ENCODE peak calls at places on chromosomes 4 and X, in five cellular contexts. One of them, this sample, is unnamed. For H3K4me1, the result is how much of the 10 kb centered on the place peaks cover.

GRCh38 chr4:177047070-177047850 is 254.5 kb upstream of the VEGFC start:
- DNase-seq in lower lobe of right lung: no peak
- DNase-seq in tibial artery: no peak
- DNase-seq in pancreas: peak
- DNase-seq in psoas muscle: peak
- DNase-seq in this sample: peak

GRCh38 chr4:85166318-85166717 is 199.8 kb upstream of the WDFY3 start:
- DNase-seq in lower lobe of right lung: no peak
- DNase-seq in tibial artery: no peak
- DNase-seq in pancreas: no peak
- DNase-seq in psoas muscle: no peak
- DNase-seq in this sample: no peak

GRCh38 chr4:130563185-130563890 is 1467.4 kb downstream of the C4orf33 start:
- DNase-seq in lower lobe of right lung: no peak
- DNase-seq in tibial artery: peak
- DNase-seq in pancreas: peak
- DNase-seq in psoas muscle: peak
- DNase-seq in this sample: peak

GRCh38 chr4:125796138-125796537 is 481.4 kb downstream of the FAT4 start:
- DNase-seq in lower lobe of right lung: no peak
- DNase-seq in tibial artery: no peak
- DNase-seq in pancreas: no peak
- DNase-seq in psoas muscle: no peak
- DNase-seq in this sample: no peak

GRCh38 chr4:75101906-75102888 is 169.3 kb downstream of the PARM1 start:
- DNase-seq in lower lobe of right lung: no peak
- DNase-seq in tibial artery: no peak
- DNase-seq in pancreas: no peak
- DNase-seq in psoas muscle: no peak
- DNase-seq in this sample: no peak

GRCh38 chrX:11407331-11408110 is 114.3 kb downstream of the AMELX start:
- DNase-seq in lower lobe of right lung: no peak
- DNase-seq in tibial artery: no peak
- DNase-seq in pancreas: no peak
- DNase-seq in psoas muscle: no peak
- DNase-seq in this sample: no peak

GRCh38 chrX:68832101-68832416 is 3.2 kb downstream of the EFNB1 start:
- DNase-seq in lower lobe of right lung: peak
- DNase-seq in tibial artery: peak
- DNase-seq in pancreas: no peak
- DNase-seq in psoas muscle: peak
- DNase-seq in this sample: peak

GRCh38 chr4:108118505-108118904 is 50.2 kb downstream of the LEF1 start:
- DNase-seq in lower lobe of right lung: no peak
- DNase-seq in tibial artery: no peak
- DNase-seq in pancreas: no peak
- DNase-seq in psoas muscle: no peak
- DNase-seq in this sample: no peak

GRCh38 chr4:150664935-150665334 is 83.0 kb downstream of the MAB21L2 start:
- DNase-seq in lower lobe of right lung: no peak
- DNase-seq in tibial artery: no peak
- DNase-seq in pancreas: no peak
- DNase-seq in psoas muscle: no peak
- DNase-seq in this sample: no peak

GRCh38 chr4:113086172-113086695 is 36.8 kb downstream of the ANK2 start:
- DNase-seq in lower lobe of right lung: no peak
- DNase-seq in tibial artery: no peak
- DNase-seq in pancreas: no peak
- DNase-seq in psoas muscle: no peak
- DNase-seq in this sample: no peak

GRCh38 chr4:18342847-18343246 is 321.3 kb upstream of the LCORL start:
- DNase-seq in lower lobe of right lung: no peak
- DNase-seq in tibial artery: no peak
- DNase-seq in pancreas: no peak
- DNase-seq in psoas muscle: no peak
- DNase-seq in this sample: no peak

GRCh38 chr4:103075435-103075893 is 1.1 kb downstream of the SLC9B2 start:
- DNase-seq in lower lobe of right lung: no peak
- DNase-seq in tibial artery: no peak
- DNase-seq in pancreas: no peak
- DNase-seq in psoas muscle: no peak
- DNase-seq in this sample: no peak

GRCh38 chr4:139530833-139531427 is 25.1 kb downstream of the SETD7 start:
- DNase-seq in lower lobe of right lung: no peak
- DNase-seq in tibial artery: no peak
- DNase-seq in pancreas: peak
- DNase-seq in psoas muscle: no peak
- DNase-seq in this sample: peak

GRCh38 chrX:103817502-103817901 is 14.6 kb downstream of the RAB9B start:
- DNase-seq in lower lobe of right lung: no peak
- DNase-seq in tibial artery: no peak
- DNase-seq in pancreas: no peak
- DNase-seq in psoas muscle: no peak
- DNase-seq in this sample: peak

GRCh38 chr4:41507292-41507933 is 30.5 kb upstream of the LIMCH1 start:
- DNase-seq in lower lobe of right lung: no peak
- DNase-seq in tibial artery: no peak
- DNase-seq in pancreas: no peak
- DNase-seq in psoas muscle: no peak
- DNase-seq in this sample: no peak

GRCh38 chr4:41567186-41567585 is 29.2 kb downstream of the LIMCH1 start:
- DNase-seq in lower lobe of right lung: no peak
- DNase-seq in tibial artery: no peak
- DNase-seq in pancreas: no peak
- DNase-seq in psoas muscle: no peak
- DNase-seq in this sample: no peak

GRCh38 chr4:6972375-6972650 is 62.7 kb downstream of the TBC1D14 start:
- DNase-seq in lower lobe of right lung: no peak
- DNase-seq in tibial artery: no peak
- DNase-seq in pancreas: no peak
- DNase-seq in psoas muscle: no peak
- DNase-seq in this sample: no peak

GRCh38 chrX:53089224-53089842 is 4.6 kb upstream of the KANTR start:
- DNase-seq in lower lobe of right lung: peak
- DNase-seq in tibial artery: no peak
- DNase-seq in pancreas: peak
- DNase-seq in psoas muscle: peak
- DNase-seq in this sample: peak

GRCh38 chr4:53586121-53586816 is 5.0 kb downstream of the LNX1 start:
- DNase-seq in lower lobe of right lung: no peak
- DNase-seq in tibial artery: no peak
- DNase-seq in pancreas: no peak
- DNase-seq in psoas muscle: no peak
- DNase-seq in this sample: no peak

GRCh38 chr4:24473309-24473721 is 111.0 kb downstream of the DHX15 start:
- DNase-seq in lower lobe of right lung: no peak
- DNase-seq in tibial artery: no peak
- DNase-seq in pancreas: peak
- DNase-seq in psoas muscle: no peak
- DNase-seq in this sample: peak

GRCh38 chr4:123599920-123600394 is 203.4 kb downstream of the SPRY1 start:
- DNase-seq in lower lobe of right lung: peak
- DNase-seq in tibial artery: peak
- DNase-seq in pancreas: peak
- DNase-seq in psoas muscle: peak
- DNase-seq in this sample: peak

GRCh38 chrX:38142598-38142997 is 78.1 kb downstream of the SRPX start:
- DNase-seq in lower lobe of right lung: no peak
- DNase-seq in tibial artery: no peak
- DNase-seq in pancreas: no peak
- DNase-seq in psoas muscle: no peak
- DNase-seq in this sample: no peak

GRCh38 chr4:3201718-3202702 is 46.9 kb upstream of the MSANTD1 start:
- DNase-seq in lower lobe of right lung: no peak
- DNase-seq in tibial artery: peak
- DNase-seq in pancreas: no peak
- DNase-seq in psoas muscle: no peak
- DNase-seq in this sample: no peak

GRCh38 chr4:70713453-70714026 is 8.2 kb upstream of the RUFY3 start:
- DNase-seq in lower lobe of right lung: no peak
- DNase-seq in tibial artery: no peak
- DNase-seq in pancreas: no peak
- DNase-seq in psoas muscle: no peak
- DNase-seq in this sample: no peak

GRCh38 chr4:6633091-6633906 is 7.2 kb upstream of the MRFAP1 start:
- DNase-seq in lower lobe of right lung: no peak
- DNase-seq in tibial artery: peak
- DNase-seq in pancreas: peak
- DNase-seq in psoas muscle: peak
- DNase-seq in this sample: no peak

GRCh38 chrX:7164174-7164573 is 16.2 kb upstream of the PUDP start:
- DNase-seq in lower lobe of right lung: no peak
- DNase-seq in tibial artery: no peak
- DNase-seq in pancreas: no peak
- DNase-seq in psoas muscle: no peak
- DNase-seq in this sample: no peak

GRCh38 chr4:1489639-1489995 is 83.4 kb upstream of the NKX1-1 start:
- DNase-seq in lower lobe of right lung: peak
- DNase-seq in tibial artery: peak
- DNase-seq in pancreas: no peak
- DNase-seq in psoas muscle: peak
- DNase-seq in this sample: peak

GRCh38 chr4:8344387-8344786 is 74.8 kb downstream of the HTRA3 start:
- DNase-seq in lower lobe of right lung: no peak
- DNase-seq in tibial artery: peak
- DNase-seq in pancreas: no peak
- DNase-seq in psoas muscle: no peak
- DNase-seq in this sample: no peak

GRCh38 chrX:26851981-26852380 is 611.2 kb downstream of the PPP4R3C start:
- DNase-seq in lower lobe of right lung: no peak
- DNase-seq in tibial artery: no peak
- DNase-seq in pancreas: no peak
- DNase-seq in psoas muscle: no peak
- DNase-seq in this sample: no peak

GRCh38 chr4:3301450-3302163 is 8.8 kb downstream of the RGS12 start:
- DNase-seq in lower lobe of right lung: no peak
- DNase-seq in tibial artery: no peak
- DNase-seq in pancreas: no peak
- DNase-seq in psoas muscle: no peak
- DNase-seq in this sample: no peak

GRCh38 chr4:141807501-141807900 is 171.1 kb downstream of the IL15 start:
- DNase-seq in lower lobe of right lung: no peak
- DNase-seq in tibial artery: no peak
- DNase-seq in pancreas: no peak
- DNase-seq in psoas muscle: no peak
- DNase-seq in this sample: no peak

GRCh38 chr4:140711910-140712309 is 44.3 kb downstream of the TBC1D9 start:
- DNase-seq in lower lobe of right lung: no peak
- DNase-seq in tibial artery: no peak
- DNase-seq in pancreas: no peak
- DNase-seq in psoas muscle: no peak
- DNase-seq in this sample: no peak
- H3K4me1 ChIP-seq in lower lobe of right lung: under half
- H3K4me1 ChIP-seq in tibial artery: under half
- H3K4me1 ChIP-seq in pancreas: under half
- H3K4me1 ChIP-seq in psoas muscle: under half
- H3K4me1 ChIP-seq in this sample: under half

GRCh38 chr4:59126159-59126558 is 2016.0 kb upstream of the IGFBP7 start:
- DNase-seq in lower lobe of right lung: no peak
- DNase-seq in tibial artery: no peak
- DNase-seq in pancreas: no peak
- DNase-seq in psoas muscle: no peak
- DNase-seq in this sample: no peak

GRCh38 chr4:59126996-59127395 is 2016.8 kb upstream of the IGFBP7 start:
- DNase-seq in lower lobe of right lung: no peak
- DNase-seq in tibial artery: no peak
- DNase-seq in pancreas: no peak
- DNase-seq in psoas muscle: no peak
- DNase-seq in this sample: no peak

GRCh38 chr4:59127748-59128147 is 2017.6 kb upstream of the IGFBP7 start:
- DNase-seq in lower lobe of right lung: no peak
- DNase-seq in tibial artery: no peak
- DNase-seq in pancreas: no peak
- DNase-seq in psoas muscle: no peak
- DNase-seq in this sample: no peak

GRCh38 chr4:59120287-59120814 is 2010.2 kb upstream of the IGFBP7 start:
- DNase-seq in lower lobe of right lung: no peak
- DNase-seq in tibial artery: no peak
- DNase-seq in pancreas: no peak
- DNase-seq in psoas muscle: no peak
- DNase-seq in this sample: no peak

GRCh38 chr4:59122626-59123025 is 2012.4 kb upstream of the IGFBP7 start:
- DNase-seq in lower lobe of right lung: no peak
- DNase-seq in tibial artery: no peak
- DNase-seq in pancreas: no peak
- DNase-seq in psoas muscle: no peak
- DNase-seq in this sample: no peak
- TF ChIP-seq CTCF in lower lobe of right lung: no peak
- TF ChIP-seq CTCF in tibial artery: no peak
- TF ChIP-seq CTCF in pancreas: no peak
- TF ChIP-seq CTCF in psoas muscle: no peak
- TF ChIP-seq CTCF in this sample: no peak

GRCh38 chrX:25007059-25008053 is 8.4 kb downstream of the ARX start:
- DNase-seq in lower lobe of right lung: no peak
- DNase-seq in tibial artery: no peak
- DNase-seq in pancreas: no peak
- DNase-seq in psoas muscle: no peak
- DNase-seq in this sample: no peak

GRCh38 chrX:25006586-25007058 is 9.1 kb downstream of the ARX start:
- DNase-seq in lower lobe of right lung: no peak
- DNase-seq in tibial artery: no peak
- DNase-seq in pancreas: no peak
- DNase-seq in psoas muscle: no peak
- DNase-seq in this sample: no peak

GRCh38 chrX:25011589-25012432 is 4.0 kb downstream of the ARX start:
- DNase-seq in lower lobe of right lung: no peak
- DNase-seq in tibial artery: no peak
- DNase-seq in pancreas: no peak
- DNase-seq in psoas muscle: peak
- DNase-seq in this sample: no peak

GRCh38 chrX:25010784-25011588 is 4.8 kb downstream of the ARX start:
- DNase-seq in lower lobe of right lung: no peak
- DNase-seq in tibial artery: no peak
- DNase-seq in pancreas: no peak
- DNase-seq in psoas muscle: peak
- DNase-seq in this sample: no peak

GRCh38 chrX:25009407-25009806 is 6.4 kb downstream of the ARX start:
- DNase-seq in lower lobe of right lung: no peak
- DNase-seq in tibial artery: no peak
- DNase-seq in pancreas: no peak
- DNase-seq in psoas muscle: no peak
- DNase-seq in this sample: no peak
- H3K4me1 ChIP-seq in lower lobe of right lung: under half
- H3K4me1 ChIP-seq in tibial artery: under half
- H3K4me1 ChIP-seq in pancreas: under half
- H3K4me1 ChIP-seq in psoas muscle: under half
- H3K4me1 ChIP-seq in this sample: under half

GRCh38 chr4:10074767-10075105 is 41.9 kb downstream of the WDR1 start:
- DNase-seq in lower lobe of right lung: no peak
- DNase-seq in tibial artery: peak
- DNase-seq in pancreas: no peak
- DNase-seq in psoas muscle: no peak
- DNase-seq in this sample: no peak
- TF ChIP-seq CTCF in lower lobe of right lung: peak
- TF ChIP-seq CTCF in tibial artery: no peak
- TF ChIP-seq CTCF in pancreas: no peak
- TF ChIP-seq CTCF in psoas muscle: peak
- TF ChIP-seq CTCF in this sample: no peak

GRCh38 chr4:83389037-83389755 is 54.5 kb upstream of the HPSE start:
- DNase-seq in lower lobe of right lung: no peak
- DNase-seq in tibial artery: no peak
- DNase-seq in pancreas: no peak
- DNase-seq in psoas muscle: no peak
- DNase-seq in this sample: no peak
- H3K4me1 ChIP-seq in lower lobe of right lung: under half
- H3K4me1 ChIP-seq in tibial artery: under half
- H3K4me1 ChIP-seq in pancreas: under half
- H3K4me1 ChIP-seq in psoas muscle: under half
- H3K4me1 ChIP-seq in this sample: under half